ENCODE peak calls at places on chromosomes 11 and 22, in five cellular contexts. One of them, this sample, is unnamed.
A peak's percentile ranks its signal among the peaks of the same experiment; 100 is the strongest.

GRCh38 chr11:128555606-128556005 is 31.8 kb downstream of the ETS1 start:
- DNase-seq in PC-9: no peak
- DNase-seq in GM23248: peak; percentile 26
- DNase-seq in DND-41: no peak
- DNase-seq in fibroblast of lung: peak; percentile 39
- DNase-seq in this sample: peak; percentile 29

GRCh38 chr22:46111645-46112306 is 38.5 kb upstream of the PPARA start:
- DNase-seq in PC-9: no peak
- DNase-seq in GM23248: peak; percentile 59
- DNase-seq in DND-41: no peak
- DNase-seq in fibroblast of lung: no peak
- DNase-seq in this sample: peak; percentile 28

GRCh38 chr22:26362471-26362870 is 66.6 kb upstream of the ASPHD2 start:
- DNase-seq in PC-9: no peak
- DNase-seq in GM23248: peak; percentile 92
- DNase-seq in DND-41: no peak
- DNase-seq in fibroblast of lung: peak; percentile 75
- DNase-seq in this sample: no peak

GRCh38 chr22:37033605-37034430 is 14.3 kb downstream of the MPST start:
- DNase-seq in PC-9: no peak
- DNase-seq in GM23248: no peak
- DNase-seq in DND-41: no peak
- DNase-seq in fibroblast of lung: no peak
- DNase-seq in this sample: no peak

GRCh38 chr11:328012-328411 is 7.4 kb upstream of the IFITM3 start:
- DNase-seq in PC-9: no peak
- DNase-seq in GM23248: no peak
- DNase-seq in DND-41: no peak
- DNase-seq in fibroblast of lung: no peak
- DNase-seq in this sample: no peak

GRCh38 chr22:27637604-27638003 is 164.0 kb downstream of the MN1 start:
- DNase-seq in PC-9: no peak
- DNase-seq in GM23248: peak; percentile 67
- DNase-seq in DND-41: no peak
- DNase-seq in fibroblast of lung: peak; percentile 56
- DNase-seq in this sample: no peak

GRCh38 chr22:33921576-33922181 is 1.4 kb upstream of the LARGE1 start:
- DNase-seq in PC-9: peak; percentile 29
- DNase-seq in GM23248: peak; percentile 76
- DNase-seq in DND-41: no peak
- DNase-seq in fibroblast of lung: peak; percentile 68
- DNase-seq in this sample: peak; percentile 94

GRCh38 chr11:72136677-72137255 is 1.2 kb downstream of the FOLR3 start:
- DNase-seq in PC-9: no peak
- DNase-seq in GM23248: no peak
- DNase-seq in DND-41: no peak
- DNase-seq in fibroblast of lung: no peak
- DNase-seq in this sample: no peak

GRCh38 chr11:99383628-99384300 is 363.0 kb downstream of the CNTN5 start:
- DNase-seq in PC-9: no peak
- DNase-seq in GM23248: no peak
- DNase-seq in DND-41: no peak
- DNase-seq in fibroblast of lung: no peak
- DNase-seq in this sample: no peak

GRCh38 chr11:11822946-11823345 is 18.8 kb upstream of the USP47 start:
- DNase-seq in PC-9: no peak
- DNase-seq in GM23248: no peak
- DNase-seq in DND-41: no peak
- DNase-seq in fibroblast of lung: no peak
- DNase-seq in this sample: no peak

GRCh38 chr11:33900159-33900855 is 8.4 kb upstream of the LMO2 start:
- DNase-seq in PC-9: no peak
- DNase-seq in GM23248: no peak
- DNase-seq in DND-41: no peak
- DNase-seq in fibroblast of lung: no peak
- DNase-seq in this sample: no peak

GRCh38 chr22:50621491-50621880 is 6.5 kb downstream of the ARSA start:
- DNase-seq in PC-9: no peak
- DNase-seq in GM23248: no peak
- DNase-seq in DND-41: peak; percentile 58
- DNase-seq in fibroblast of lung: no peak
- DNase-seq in this sample: no peak

GRCh38 chr11:47917643-47918369 is 62.6 kb upstream of the PTPRJ start:
- DNase-seq in PC-9: peak; percentile 92
- DNase-seq in GM23248: peak; percentile 84
- DNase-seq in DND-41: peak; percentile 73
- DNase-seq in fibroblast of lung: peak; percentile 96
- DNase-seq in this sample: no peak

GRCh38 chr22:37999236-37999635 is 14.9 kb upstream of the SOX10 start:
- DNase-seq in PC-9: peak; percentile 78
- DNase-seq in GM23248: no peak
- DNase-seq in DND-41: no peak
- DNase-seq in fibroblast of lung: no peak
- DNase-seq in this sample: no peak

GRCh38 chr22:41976070-41976901 is 7.0 kb downstream of the SEPTIN3 start:
- DNase-seq in PC-9: peak; percentile 35
- DNase-seq in GM23248: peak; percentile 42
- DNase-seq in DND-41: peak; percentile 49
- DNase-seq in fibroblast of lung: no peak
- DNase-seq in this sample: peak; percentile 81

GRCh38 chr22:21000987-21001600 is 824 bp downstream of the THAP7 start:
- DNase-seq in PC-9: no peak
- DNase-seq in GM23248: no peak
- DNase-seq in DND-41: peak; percentile 36
- DNase-seq in fibroblast of lung: no peak
- DNase-seq in this sample: no peak

GRCh38 chr11:118084247-118084646 is 2.5 kb downstream of the SMIM35 start:
- DNase-seq in PC-9: no peak
- DNase-seq in GM23248: peak; percentile 47
- DNase-seq in DND-41: no peak
- DNase-seq in fibroblast of lung: no peak
- DNase-seq in this sample: no peak

GRCh38 chr22:49366437-49366836 is 461.2 kb downstream of the BRD1 start:
- DNase-seq in PC-9: no peak
- DNase-seq in GM23248: no peak
- DNase-seq in DND-41: no peak
- DNase-seq in fibroblast of lung: no peak
- DNase-seq in this sample: no peak

GRCh38 chr22:30041475-30041874 is 38.8 kb upstream of the HORMAD2 start:
- DNase-seq in PC-9: no peak
- DNase-seq in GM23248: no peak
- DNase-seq in DND-41: no peak
- DNase-seq in fibroblast of lung: no peak
- DNase-seq in this sample: no peak

GRCh38 chr11:61828629-61829407 is 718 bp downstream of the FADS2 start:
- DNase-seq in PC-9: peak; percentile 39
- DNase-seq in GM23248: peak; percentile 20
- DNase-seq in DND-41: peak; percentile 75
- DNase-seq in fibroblast of lung: peak; percentile 36
- DNase-seq in this sample: peak; percentile 78

GRCh38 chr11:73344191-73344607 is 32.0 kb upstream of the RELT start:
- DNase-seq in PC-9: no peak
- DNase-seq in GM23248: no peak
- DNase-seq in DND-41: no peak
- DNase-seq in fibroblast of lung: peak; percentile 43
- DNase-seq in this sample: no peak

GRCh38 chr11:124884340-124884739 is 13.3 kb downstream of the ROBO4 start:
- DNase-seq in PC-9: no peak
- DNase-seq in GM23248: no peak
- DNase-seq in DND-41: no peak
- DNase-seq in fibroblast of lung: no peak
- DNase-seq in this sample: no peak

GRCh38 chr22:46340676-46341075 is 5.2 kb downstream of the TRMU start:
- DNase-seq in PC-9: no peak
- DNase-seq in GM23248: no peak
- DNase-seq in DND-41: no peak
- DNase-seq in fibroblast of lung: no peak
- DNase-seq in this sample: no peak

GRCh38 chr11:126210871-126211235 is 597 bp downstream of the RPUSD4 start:
- DNase-seq in PC-9: no peak
- DNase-seq in GM23248: peak; percentile 44
- DNase-seq in DND-41: no peak
- DNase-seq in fibroblast of lung: peak; percentile 6
- DNase-seq in this sample: peak; percentile 43

GRCh38 chr11:118217575-118217974 is 7.2 kb downstream of the JAML start:
- DNase-seq in PC-9: no peak
- DNase-seq in GM23248: no peak
- DNase-seq in DND-41: no peak
- DNase-seq in fibroblast of lung: no peak
- DNase-seq in this sample: no peak

GRCh38 chr22:49913026-49913425 is 5.2 kb downstream of the ALG12 start:
- DNase-seq in PC-9: no peak
- DNase-seq in GM23248: no peak
- DNase-seq in DND-41: no peak
- DNase-seq in fibroblast of lung: no peak
- DNase-seq in this sample: no peak

GRCh38 chr11:75849917-75850316 is 34.9 kb downstream of the UVRAG start:
- DNase-seq in PC-9: no peak
- DNase-seq in GM23248: no peak
- DNase-seq in DND-41: no peak
- DNase-seq in fibroblast of lung: no peak
- DNase-seq in this sample: no peak

GRCh38 chr22:48106215-48106614 is 1343.8 kb downstream of the TBC1D22A start:
- DNase-seq in PC-9: no peak
- DNase-seq in GM23248: no peak
- DNase-seq in DND-41: no peak
- DNase-seq in fibroblast of lung: no peak
- DNase-seq in this sample: no peak

GRCh38 chr11:130088217-130088616 is 18.5 kb downstream of the APLP2 start:
- DNase-seq in PC-9: no peak
- DNase-seq in GM23248: no peak
- DNase-seq in DND-41: no peak
- DNase-seq in fibroblast of lung: no peak
- DNase-seq in this sample: no peak

GRCh38 chr11:71139516-71140205 is 112.7 kb downstream of the SHANK2 start:
- DNase-seq in PC-9: no peak
- DNase-seq in GM23248: peak; percentile 44
- DNase-seq in DND-41: no peak
- DNase-seq in fibroblast of lung: peak; percentile 5
- DNase-seq in this sample: peak; percentile 13

GRCh38 chr11:113519989-113520613 is 44.9 kb upstream of the DRD2 start:
- DNase-seq in PC-9: no peak
- DNase-seq in GM23248: peak; percentile 43
- DNase-seq in DND-41: no peak
- DNase-seq in fibroblast of lung: no peak
- DNase-seq in this sample: no peak

GRCh38 chr22:45608763-45609180 is 62.9 kb upstream of the ATXN10 start:
- DNase-seq in PC-9: peak; percentile 55
- DNase-seq in GM23248: peak; percentile 94
- DNase-seq in DND-41: peak; percentile 10
- DNase-seq in fibroblast of lung: peak; percentile 98
- DNase-seq in this sample: no peak

GRCh38 chr11:74018331-74019005 is 9.6 kb upstream of the UCP3 start:
- DNase-seq in PC-9: peak; percentile 87
- DNase-seq in GM23248: peak; percentile 91
- DNase-seq in DND-41: no peak
- DNase-seq in fibroblast of lung: peak; percentile 56
- DNase-seq in this sample: no peak

DNA sequence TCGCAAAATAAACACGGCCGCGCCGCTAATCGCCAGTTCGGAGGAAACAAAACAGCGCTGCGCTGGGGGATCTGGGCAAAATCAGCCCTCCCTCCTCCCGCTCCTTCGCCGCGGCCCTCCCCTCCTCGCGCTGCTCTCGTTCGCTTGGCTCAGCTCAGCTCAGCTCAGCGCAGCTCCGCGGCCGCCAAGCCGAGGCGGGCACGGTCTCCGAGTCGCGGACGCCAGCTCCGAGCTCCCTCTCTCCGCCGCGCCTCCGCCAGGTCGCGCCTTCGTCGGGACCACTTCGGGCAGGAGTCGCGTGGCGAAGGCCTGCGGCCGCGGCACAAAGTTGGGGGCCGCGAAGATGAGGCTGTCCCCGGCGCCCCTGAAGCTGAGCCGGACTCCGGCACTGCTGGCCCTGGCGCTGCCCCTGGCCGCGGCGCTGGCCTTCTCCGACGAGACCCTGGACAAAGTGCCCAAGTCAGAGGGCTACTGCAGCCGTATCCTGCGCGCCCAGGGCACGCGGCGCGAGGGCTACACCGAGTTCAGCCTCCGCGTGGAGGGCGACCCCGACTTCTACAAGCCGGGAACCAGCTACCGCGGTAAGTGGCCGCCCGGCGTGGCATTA is at the start of gene SPON1:
- DNase-seq in PC-9: no peak
- DNase-seq in GM23248: peak; percentile 53
- DNase-seq in DND-41: no peak
- DNase-seq in fibroblast of lung: peak; percentile 43
- DNase-seq in this sample: peak; percentile 93
- TF ChIP-seq EZH2 in PC-9: no peak
- TF ChIP-seq EZH2 in GM23248: peak; percentile 47
- TF ChIP-seq EZH2 in DND-41: no peak
- TF ChIP-seq EZH2 in fibroblast of lung: peak; percentile 77
- TF ChIP-seq EZH2 in this sample: peak; percentile 26

GRCh38 chr11:35138949-35139881 is at the start of gene CD44:
- DNase-seq in PC-9: peak; percentile 72
- DNase-seq in GM23248: peak; percentile 96
- DNase-seq in DND-41: peak; percentile 78
- DNase-seq in fibroblast of lung: peak; percentile 88
- DNase-seq in this sample: peak; percentile 59
- H3K27ac ChIP-seq in PC-9: peak within 1 kb of the TSS; percentile 91
- H3K27ac ChIP-seq in GM23248: peak within 1 kb of the TSS; percentile 97
- H3K27ac ChIP-seq in DND-41: peak within 1 kb of the TSS; percentile 87
- H3K27ac ChIP-seq in fibroblast of lung: peak within 1 kb of the TSS; percentile 91
- H3K27ac ChIP-seq in this sample: no peak within 1 kb of the TSS

GRCh38 chr11:7251487-7251835 is 243 bp upstream of the SYT9 start:
- DNase-seq in PC-9: no peak
- DNase-seq in GM23248: no peak
- DNase-seq in DND-41: no peak
- DNase-seq in fibroblast of lung: no peak
- DNase-seq in this sample: no peak
- TF ChIP-seq EZH2 in PC-9: no peak
- TF ChIP-seq EZH2 in GM23248: no peak
- TF ChIP-seq EZH2 in DND-41: no peak
- TF ChIP-seq EZH2 in fibroblast of lung: no peak
- TF ChIP-seq EZH2 in this sample: peak; percentile 24

DNA sequence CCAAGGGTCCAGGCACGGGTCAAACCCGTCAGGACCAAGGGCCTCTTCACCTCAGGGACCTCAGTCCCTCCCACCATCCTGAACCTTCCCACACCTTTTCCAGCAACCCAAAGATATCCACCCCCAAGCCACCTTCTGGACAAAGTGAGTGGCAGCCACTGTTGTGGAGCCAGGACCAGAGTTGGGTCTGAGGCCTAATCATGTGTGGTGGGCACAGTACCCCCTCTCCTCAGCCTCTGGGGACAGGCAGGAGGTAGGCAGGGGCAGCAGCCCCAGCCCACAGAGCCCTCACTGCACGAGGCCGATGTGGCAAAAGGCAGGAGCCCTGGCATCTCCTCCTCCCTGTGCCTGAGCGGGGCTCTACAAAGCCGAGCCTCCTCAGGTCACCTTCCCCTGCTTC is 2.5 kb downstream of the KCNJ11 start:
- DNase-seq in PC-9: no peak
- DNase-seq in GM23248: no peak
- DNase-seq in DND-41: no peak
- DNase-seq in fibroblast of lung: no peak
- DNase-seq in this sample: no peak
- H3K27ac ChIP-seq in PC-9: no peak overlapping the region
- H3K27ac ChIP-seq in GM23248: no peak overlapping the region
- H3K27ac ChIP-seq in DND-41: peak overlapping the region; percentile 74
- H3K27ac ChIP-seq in fibroblast of lung: no peak overlapping the region
- H3K27ac ChIP-seq in this sample: no peak overlapping the region

This sample was measured in neural progenitor cell.